ENCODE peak calls at places on chromosomes 7 and 10, in ten cellular contexts. H is IMR-90; S is endodermal cell; D is astrocyte of the spinal cord; V is CD4-positive, alpha-beta T cell; K is cardiac muscle cell; A is mammary epithelial cell; N is epithelial cell of proximal tubule; E is heart left ventricle; R is H9. B is an unnamed sample.

GRCh38 chr7:31049001-31049765 is 2.9 kb upstream of the ADCYAP1R1 start:
- DNase-seq in N (no peak), E (no peak), V (no peak), H (no peak), R (no peak), D (no peak), A (no peak), S (no peak), K (no peak), B (no peak)

GRCh38 chr10:44391981-44392380 is 7.1 kb upstream of the CXCL12 start:
- DNase-seq in R (no peak), A (no peak), V (no peak), K (no peak), N (no peak), E (no peak), D (no peak), S (peak), H (no peak), B (no peak)

GRCh38 chr7:52838981-52839411 is 196.4 kb upstream of the POM121L12 start:
- DNase-seq in E (no peak), D (peak), H (no peak), S (no peak), V (no peak), A (no peak), K (no peak), R (no peak), N (peak), B (no peak)

GRCh38 chr10:117174439-117175214 is 22.7 kb upstream of the KCNK18 start:
- DNase-seq in H (peak), V (peak), N (no peak), E (peak), K (peak), D (peak), R (peak), A (peak), S (peak), B (peak)

GRCh38 chr10:116699049-116699782 is 43.1 kb downstream of the HSPA12A start:
- DNase-seq in R (no peak), H (no peak), A (no peak), K (no peak), E (no peak), S (no peak), V (no peak), N (no peak), D (no peak), B (no peak)

GRCh38 chr7:128934361-128935352 is 3.1 kb upstream of the IRF5 start:
- DNase-seq in K (no peak), H (no peak), A (no peak), S (no peak), V (no peak), E (no peak), D (no peak), N (no peak), R (no peak), B (no peak)

GRCh38 chr7:41779918-41780317 is 77.0 kb upstream of the INHBA start:
- DNase-seq in K (no peak), E (no peak), D (no peak), N (no peak), R (no peak), V (no peak), H (no peak), S (no peak), A (no peak), B (no peak)

GRCh38 chr10:107914450-107915276 is 750.2 kb upstream of the SORCS1 start:
- DNase-seq in S (peak), H (no peak), K (peak), E (peak), R (peak), N (no peak), A (peak), V (no peak), D (no peak), B (no peak)

GRCh38 chr7:97357459-97357858 is 240.0 kb downstream of the SDHAF3 start:
- DNase-seq in R (no peak), S (no peak), K (no peak), D (no peak), V (no peak), E (no peak), H (no peak), N (no peak), A (no peak), B (no peak)

GRCh38 chr10:130169136-130169888 is 33.1 kb downstream of the GLRX3 start:
- DNase-seq in D (peak), S (no peak), R (no peak), H (peak), K (no peak), N (peak), A (no peak), E (no peak), V (no peak), B (no peak)

GRCh38 chr10:104802941-104803340 is 161.9 kb downstream of the SORCS3 start:
- DNase-seq in E (no peak), V (no peak), K (no peak), H (no peak), S (no peak), A (no peak), R (no peak), D (no peak), N (no peak), B (no peak)

GRCh38 chr7:106344206-106344605 is 59.4 kb upstream of the NAMPT start:
- DNase-seq in N (no peak), K (no peak), A (no peak), S (no peak), E (no peak), V (no peak), H (no peak), R (no peak), D (no peak), B (no peak)

GRCh38 chr7:77565917-77566316 is 28.8 kb downstream of the PTPN12 start:
- DNase-seq in K (no peak), N (no peak), V (no peak), D (no peak), R (no peak), S (no peak), H (peak), A (peak), E (no peak), B (no peak)

GRCh38 chr7:155759740-155760430 is 52.4 kb downstream of the SHH start:
- DNase-seq in N (no peak), S (no peak), D (no peak), H (no peak), V (no peak), E (no peak), R (no peak), K (no peak), A (no peak), B (no peak)

GRCh38 chr7:463362-464176 is 56.1 kb downstream of the PDGFA start:
- DNase-seq in S (no peak), N (no peak), V (no peak), D (no peak), A (no peak), K (no peak), R (no peak), H (no peak), E (no peak), B (peak)

GRCh38 chr7:66181329-66181728 is 23.8 kb upstream of the TPST1 start:
- DNase-seq in E (no peak), R (no peak), S (no peak), A (no peak), D (no peak), V (no peak), H (no peak), N (no peak), K (no peak), B (no peak)

GRCh38 chr7:123727071-123727837 is 21.5 kb downstream of the WASL start:
- DNase-seq in H (peak), A (peak), V (no peak), R (no peak), K (no peak), N (peak), D (peak), E (no peak), S (no peak), B (no peak)

GRCh38 chr10:11017575-11018425 is at the start of gene CELF2:
- DNase-seq in H (no peak), K (peak), V (peak), N (no peak), A (no peak), R (peak), D (no peak), S (peak), E (peak), B (no peak)

GRCh38 chr10:100286051-100287033 is at the start of gene BLOC1S2:
- DNase-seq in R (peak), H (peak), E (peak), A (peak), K (peak), D (peak), N (peak), S (peak), V (peak), B (peak)

GRCh38 chr7:136654406-136654805 is 214.0 kb upstream of the CHRM2 start:
- DNase-seq in K (no peak), N (no peak), D (peak), H (no peak), A (no peak), R (no peak), E (no peak), S (no peak), V (no peak), B (no peak)

GRCh38 chr10:69382382-69383117 is 34.2 kb downstream of the TACR2 start:
- DNase-seq in N (peak), A (peak), E (peak), H (peak), S (peak), V (no peak), R (no peak), K (no peak), D (peak), B (no peak)

GRCh38 chr7:71595176-71595575 is 463.2 kb downstream of the GALNT17 start:
- DNase-seq in V (no peak), H (no peak), A (no peak), S (no peak), R (no peak), E (no peak), N (no peak), K (no peak), D (no peak), B (no peak)

GRCh38 chr10:8054243-8054497 is 318 bp upstream of the GATA3 start:
- DNase-seq in V (no peak), K (no peak), E (no peak), S (no peak), D (peak), N (no peak), R (no peak), A (no peak), H (no peak), B (no peak)

GRCh38 chr7:74043523-74043951 is 15.6 kb downstream of the ELN start:
- DNase-seq in E (peak), N (no peak), K (no peak), D (peak), H (peak), A (no peak), R (peak), S (peak), V (no peak), B (no peak)

GRCh38 chr7:6026011-6026819 is 5.0 kb upstream of the ANKRD61 start:
- DNase-seq in D (peak), V (peak), A (peak), N (no peak), R (peak), K (peak), H (peak), S (peak), E (peak), B (no peak)

GRCh38 chr10:121598261-121599249 is at the start of gene FGFR2:
- DNase-seq in E (peak), R (peak), A (peak), V (no peak), K (peak), N (no peak), S (peak), D (peak), H (no peak), B (no peak)

GRCh38 chr7:82443801-82444219 is 233 bp upstream of the CACNA2D1 start:
- DNase-seq in N (no peak), A (peak), E (peak), H (peak), V (no peak), K (peak), R (peak), D (peak), S (peak), B (peak)
- TF ChIP-seq CTCF in N (no peak), A (no peak), E (peak), H (peak), V (no peak), K (peak), R (no peak), D (no peak), S (no peak), B (no peak)

DNA sequence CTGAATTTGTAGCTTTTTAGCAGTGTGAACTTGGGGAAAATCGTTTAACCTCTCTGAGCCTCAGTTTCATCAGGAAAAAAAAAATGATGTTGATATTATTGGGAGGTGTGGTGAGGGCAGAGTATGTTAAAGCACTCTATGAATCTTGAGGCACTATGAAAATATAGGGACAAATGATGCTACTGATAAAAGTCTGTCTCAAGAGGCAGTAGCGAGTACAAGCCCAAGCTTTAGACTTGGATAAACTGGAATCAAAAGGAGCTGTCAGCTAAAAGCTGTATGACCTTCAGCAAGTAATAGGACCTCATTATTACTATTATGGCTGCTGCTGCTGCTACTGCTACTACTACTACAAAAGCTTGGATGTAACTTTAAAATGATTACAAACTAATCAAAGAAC is 8.4 kb downstream of the ZNF277 start:
- DNase-seq in D (no peak), V (no peak), K (no peak), A (no peak), H (no peak), R (no peak), E (no peak), S (no peak), N (no peak), B (no peak)
- TF ChIP-seq CTCF in D (no peak), V (no peak), K (no peak), A (no peak), H (no peak), R (no peak), E (no peak), S (no peak), N (peak), B (no peak)

GRCh38 chr10:71274901-71275796 is 43.9 kb upstream of the SLC29A3 start:
- DNase-seq in A (no peak), K (no peak), D (peak), H (no peak), E (peak), N (no peak), R (no peak), S (no peak), V (no peak), B (no peak)
- TF ChIP-seq CTCF in A (no peak), K (no peak), D (no peak), H (no peak), E (no peak), N (no peak), R (peak), S (peak), V (no peak), B (no peak)

GRCh38 chr7:37341033-37341630 is 107.5 kb downstream of the ELMO1 start:
- DNase-seq in E (no peak), V (no peak), S (no peak), R (no peak), A (no peak), H (no peak), D (no peak), K (no peak), N (no peak), B (no peak)

GRCh38 chr7:37346761-37347160 is 101.9 kb downstream of the ELMO1 start:
- DNase-seq in A (no peak), E (no peak), R (no peak), D (no peak), V (no peak), S (no peak), K (no peak), N (no peak), H (no peak), B (no peak)

GRCh38 chr7:37344886-37345579 is 103.6 kb downstream of the ELMO1 start:
- DNase-seq in D (no peak), R (no peak), S (peak), H (no peak), V (no peak), N (no peak), A (no peak), K (no peak), E (no peak), B (no peak)

GRCh38 chr7:37342170-37342569 is 106.5 kb downstream of the ELMO1 start:
- DNase-seq in K (no peak), E (no peak), A (no peak), R (no peak), H (no peak), N (no peak), V (no peak), S (no peak), D (no peak), B (no peak)

GRCh38 chr7:37342665-37343471 is 105.8 kb downstream of the ELMO1 start:
- DNase-seq in E (peak), K (no peak), S (no peak), H (no peak), A (peak), D (no peak), R (no peak), N (no peak), V (peak), B (no peak)
- TF ChIP-seq CTCF in E (no peak), K (no peak), S (no peak), H (no peak), A (no peak), D (no peak), R (no peak), N (no peak), V (peak), B (no peak)